ENCODE peak calls at places on chromosomes 4 and X, in eight cellular contexts. One of them, this sample, is unnamed.

GRCh38 chrX:65581661-65582339 is 47.2 kb upstream of the LAS1L start:
- DNase-seq in left ventricle myocardium inferior: peak; percentile 24
- DNase-seq in uterus: peak; percentile 70
- DNase-seq in GM23338: peak; percentile 82
- DNase-seq in small intestine: peak; percentile 46
- DNase-seq in CD8-positive, alpha-beta T cell: peak; percentile 48
- DNase-seq in CD4-positive, alpha-beta memory T cell: peak; percentile 66
- DNase-seq in neural progenitor cell: peak; percentile 72
- DNase-seq in this sample: peak; percentile 73

GRCh38 chrX:11180571-11180970 is 69.4 kb downstream of the HCCS start:
- DNase-seq in left ventricle myocardium inferior: no peak
- DNase-seq in uterus: no peak
- DNase-seq in GM23338: no peak
- DNase-seq in small intestine: peak; percentile 3
- DNase-seq in CD8-positive, alpha-beta T cell: no peak
- DNase-seq in CD4-positive, alpha-beta memory T cell: no peak
- DNase-seq in neural progenitor cell: no peak
- DNase-seq in this sample: no peak

GRCh38 chr4:174314770-174315169 is 31.1 kb downstream of the CEP44 start:
- DNase-seq in left ventricle myocardium inferior: no peak
- DNase-seq in uterus: no peak
- DNase-seq in GM23338: peak; percentile 27
- DNase-seq in small intestine: no peak
- DNase-seq in CD8-positive, alpha-beta T cell: no peak
- DNase-seq in CD4-positive, alpha-beta memory T cell: no peak
- DNase-seq in neural progenitor cell: no peak
- DNase-seq in this sample: no peak

GRCh38 chrX:107205770-107206696 is at the start of the genes DNAAF6 and NUP62CL:
- DNase-seq in left ventricle myocardium inferior: peak; percentile 36
- DNase-seq in uterus: peak; percentile 56
- DNase-seq in GM23338: peak; percentile 91
- DNase-seq in small intestine: peak; percentile 58
- DNase-seq in CD8-positive, alpha-beta T cell: peak; percentile 63
- DNase-seq in CD4-positive, alpha-beta memory T cell: peak; percentile 67
- DNase-seq in neural progenitor cell: peak; percentile 93
- DNase-seq in this sample: peak; percentile 65

GRCh38 chr4:118284169-118284568 is 68.6 kb downstream of the PRSS12 start:
- DNase-seq in left ventricle myocardium inferior: no peak
- DNase-seq in uterus: no peak
- DNase-seq in GM23338: no peak
- DNase-seq in small intestine: no peak
- DNase-seq in CD8-positive, alpha-beta T cell: no peak
- DNase-seq in CD4-positive, alpha-beta memory T cell: no peak
- DNase-seq in neural progenitor cell: no peak
- DNase-seq in this sample: no peak

GRCh38 chrX:111041018-111041462 is 55.0 kb upstream of the PAK3 start:
- DNase-seq in left ventricle myocardium inferior: no peak
- DNase-seq in uterus: no peak
- DNase-seq in GM23338: peak; percentile 5
- DNase-seq in small intestine: no peak
- DNase-seq in CD8-positive, alpha-beta T cell: peak; percentile 37
- DNase-seq in CD4-positive, alpha-beta memory T cell: peak; percentile 55
- DNase-seq in neural progenitor cell: peak; percentile 9
- DNase-seq in this sample: no peak

GRCh38 chrX:87392369-87392768 is 125.2 kb upstream of the KLHL4 start:
- DNase-seq in left ventricle myocardium inferior: no peak
- DNase-seq in uterus: no peak
- DNase-seq in GM23338: no peak
- DNase-seq in small intestine: no peak
- DNase-seq in CD8-positive, alpha-beta T cell: no peak
- DNase-seq in CD4-positive, alpha-beta memory T cell: no peak
- DNase-seq in neural progenitor cell: peak; percentile 36
- DNase-seq in this sample: no peak

GRCh38 chrX:43940811-43941210 is 32.4 kb downstream of the NDP start:
- DNase-seq in left ventricle myocardium inferior: no peak
- DNase-seq in uterus: no peak
- DNase-seq in GM23338: peak; percentile 20
- DNase-seq in small intestine: no peak
- DNase-seq in CD8-positive, alpha-beta T cell: no peak
- DNase-seq in CD4-positive, alpha-beta memory T cell: no peak
- DNase-seq in neural progenitor cell: no peak
- DNase-seq in this sample: no peak

GRCh38 chrX:47697171-47697570 is 38.2 kb upstream of the UXT start:
- DNase-seq in left ventricle myocardium inferior: no peak
- DNase-seq in uterus: no peak
- DNase-seq in GM23338: no peak
- DNase-seq in small intestine: peak; percentile 25
- DNase-seq in CD8-positive, alpha-beta T cell: no peak
- DNase-seq in CD4-positive, alpha-beta memory T cell: no peak
- DNase-seq in neural progenitor cell: no peak
- DNase-seq in this sample: no peak

GRCh38 chrX:20519826-20520225 is 253.1 kb upstream of the RPS6KA3 start:
- DNase-seq in left ventricle myocardium inferior: no peak
- DNase-seq in uterus: no peak
- DNase-seq in GM23338: no peak
- DNase-seq in small intestine: no peak
- DNase-seq in CD8-positive, alpha-beta T cell: no peak
- DNase-seq in CD4-positive, alpha-beta memory T cell: no peak
- DNase-seq in neural progenitor cell: no peak
- DNase-seq in this sample: no peak

GRCh38 chr4:141132689-141133145 is 552 bp downstream of the RNF150 start:
- DNase-seq in left ventricle myocardium inferior: peak; percentile 59
- DNase-seq in uterus: peak; percentile 54
- DNase-seq in GM23338: peak; percentile 52
- DNase-seq in small intestine: no peak
- DNase-seq in CD8-positive, alpha-beta T cell: no peak
- DNase-seq in CD4-positive, alpha-beta memory T cell: no peak
- DNase-seq in neural progenitor cell: peak; percentile 75
- DNase-seq in this sample: no peak

GRCh38 chr4:35541888-35542213 is 702.5 kb downstream of the ARAP2 start:
- DNase-seq in left ventricle myocardium inferior: no peak
- DNase-seq in uterus: no peak
- DNase-seq in GM23338: peak; percentile 33
- DNase-seq in small intestine: no peak
- DNase-seq in CD8-positive, alpha-beta T cell: no peak
- DNase-seq in CD4-positive, alpha-beta memory T cell: no peak
- DNase-seq in neural progenitor cell: peak; percentile 23
- DNase-seq in this sample: no peak

GRCh38 chr4:164293181-164293580 is 460.8 kb upstream of the SMIM31 start:
- DNase-seq in left ventricle myocardium inferior: no peak
- DNase-seq in uterus: no peak
- DNase-seq in GM23338: no peak
- DNase-seq in small intestine: no peak
- DNase-seq in CD8-positive, alpha-beta T cell: no peak
- DNase-seq in CD4-positive, alpha-beta memory T cell: no peak
- DNase-seq in neural progenitor cell: no peak
- DNase-seq in this sample: no peak

GRCh38 chr4:20044502-20044911 is 207.2 kb upstream of the SLIT2 start:
- DNase-seq in left ventricle myocardium inferior: no peak
- DNase-seq in uterus: no peak
- DNase-seq in GM23338: no peak
- DNase-seq in small intestine: no peak
- DNase-seq in CD8-positive, alpha-beta T cell: no peak
- DNase-seq in CD4-positive, alpha-beta memory T cell: no peak
- DNase-seq in neural progenitor cell: no peak
- DNase-seq in this sample: no peak

GRCh38 chr4:20043992-20044391 is 207.7 kb upstream of the SLIT2 start:
- DNase-seq in left ventricle myocardium inferior: no peak
- DNase-seq in uterus: no peak
- DNase-seq in GM23338: no peak
- DNase-seq in small intestine: no peak
- DNase-seq in CD8-positive, alpha-beta T cell: no peak
- DNase-seq in CD4-positive, alpha-beta memory T cell: no peak
- DNase-seq in neural progenitor cell: no peak
- DNase-seq in this sample: no peak

GRCh38 chr4:20044936-20045335 is 206.8 kb upstream of the SLIT2 start:
- DNase-seq in left ventricle myocardium inferior: no peak
- DNase-seq in uterus: no peak
- DNase-seq in GM23338: no peak
- DNase-seq in small intestine: no peak
- DNase-seq in CD8-positive, alpha-beta T cell: no peak
- DNase-seq in CD4-positive, alpha-beta memory T cell: no peak
- DNase-seq in neural progenitor cell: no peak
- DNase-seq in this sample: no peak

GRCh38 chr4:20041838-20042237 is 209.9 kb upstream of the SLIT2 start:
- DNase-seq in left ventricle myocardium inferior: no peak
- DNase-seq in uterus: no peak
- DNase-seq in GM23338: no peak
- DNase-seq in small intestine: no peak
- DNase-seq in CD8-positive, alpha-beta T cell: no peak
- DNase-seq in CD4-positive, alpha-beta memory T cell: no peak
- DNase-seq in neural progenitor cell: no peak
- DNase-seq in this sample: no peak

GRCh38 chr4:20042769-20043168 is 208.9 kb upstream of the SLIT2 start:
- DNase-seq in left ventricle myocardium inferior: no peak
- DNase-seq in uterus: no peak
- DNase-seq in GM23338: peak; percentile 54
- DNase-seq in small intestine: no peak
- DNase-seq in CD8-positive, alpha-beta T cell: no peak
- DNase-seq in CD4-positive, alpha-beta memory T cell: no peak
- DNase-seq in neural progenitor cell: no peak
- DNase-seq in this sample: no peak
- H3K4me3 ChIP-seq in left ventricle myocardium inferior: no peak overlapping the region
- H3K4me3 ChIP-seq in uterus: no peak overlapping the region
- H3K4me3 ChIP-seq in GM23338: no peak overlapping the region
- H3K4me3 ChIP-seq in small intestine: no peak overlapping the region
- H3K4me3 ChIP-seq in CD8-positive, alpha-beta T cell: no peak overlapping the region
- H3K4me3 ChIP-seq in CD4-positive, alpha-beta memory T cell: no peak overlapping the region
- H3K4me3 ChIP-seq in neural progenitor cell: no peak overlapping the region
- H3K4me3 ChIP-seq in this sample: no peak overlapping the region

GRCh38 chr4:30862176-30862575 is 142.0 kb downstream of the PCDH7 start:
- DNase-seq in left ventricle myocardium inferior: no peak
- DNase-seq in uterus: no peak
- DNase-seq in GM23338: no peak
- DNase-seq in small intestine: no peak
- DNase-seq in CD8-positive, alpha-beta T cell: no peak
- DNase-seq in CD4-positive, alpha-beta memory T cell: no peak
- DNase-seq in neural progenitor cell: no peak
- DNase-seq in this sample: no peak
- H3K27ac ChIP-seq in left ventricle myocardium inferior: no peak overlapping the region
- H3K27ac ChIP-seq in uterus: no peak overlapping the region
- H3K27ac ChIP-seq in GM23338: no peak overlapping the region
- H3K27ac ChIP-seq in small intestine: no peak overlapping the region
- H3K27ac ChIP-seq in CD8-positive, alpha-beta T cell: no peak overlapping the region
- H3K27ac ChIP-seq in CD4-positive, alpha-beta memory T cell: no peak overlapping the region
- H3K27ac ChIP-seq in neural progenitor cell: no peak overlapping the region
- H3K27ac ChIP-seq in this sample: no peak overlapping the region

GRCh38 chr4:88653371-88653946 is 44.2 kb downstream of the NAP1L5 start:
- DNase-seq in left ventricle myocardium inferior: no peak
- DNase-seq in uterus: no peak
- DNase-seq in GM23338: no peak
- DNase-seq in small intestine: no peak
- DNase-seq in CD8-positive, alpha-beta T cell: no peak
- DNase-seq in CD4-positive, alpha-beta memory T cell: no peak
- DNase-seq in neural progenitor cell: no peak
- DNase-seq in this sample: no peak

GRCh38 chr4:88659890-88660208 is 37.8 kb downstream of the NAP1L5 start:
- DNase-seq in left ventricle myocardium inferior: no peak
- DNase-seq in uterus: no peak
- DNase-seq in GM23338: no peak
- DNase-seq in small intestine: peak; percentile 29
- DNase-seq in CD8-positive, alpha-beta T cell: no peak
- DNase-seq in CD4-positive, alpha-beta memory T cell: no peak
- DNase-seq in neural progenitor cell: no peak
- DNase-seq in this sample: no peak

GRCh38 chr4:88660446-88661294 is 37.0 kb downstream of the NAP1L5 start:
- DNase-seq in left ventricle myocardium inferior: no peak
- DNase-seq in uterus: no peak
- DNase-seq in GM23338: no peak
- DNase-seq in small intestine: peak; percentile 68
- DNase-seq in CD8-positive, alpha-beta T cell: no peak
- DNase-seq in CD4-positive, alpha-beta memory T cell: no peak
- DNase-seq in neural progenitor cell: no peak
- DNase-seq in this sample: no peak

GRCh38 chr4:88659061-88659889 is 38.4 kb downstream of the NAP1L5 start:
- DNase-seq in left ventricle myocardium inferior: no peak
- DNase-seq in uterus: peak; percentile 54
- DNase-seq in GM23338: peak; percentile 81
- DNase-seq in small intestine: peak; percentile 64
- DNase-seq in CD8-positive, alpha-beta T cell: peak; percentile 40
- DNase-seq in CD4-positive, alpha-beta memory T cell: peak; percentile 38
- DNase-seq in neural progenitor cell: peak; percentile 71
- DNase-seq in this sample: peak; percentile 66

DNA sequence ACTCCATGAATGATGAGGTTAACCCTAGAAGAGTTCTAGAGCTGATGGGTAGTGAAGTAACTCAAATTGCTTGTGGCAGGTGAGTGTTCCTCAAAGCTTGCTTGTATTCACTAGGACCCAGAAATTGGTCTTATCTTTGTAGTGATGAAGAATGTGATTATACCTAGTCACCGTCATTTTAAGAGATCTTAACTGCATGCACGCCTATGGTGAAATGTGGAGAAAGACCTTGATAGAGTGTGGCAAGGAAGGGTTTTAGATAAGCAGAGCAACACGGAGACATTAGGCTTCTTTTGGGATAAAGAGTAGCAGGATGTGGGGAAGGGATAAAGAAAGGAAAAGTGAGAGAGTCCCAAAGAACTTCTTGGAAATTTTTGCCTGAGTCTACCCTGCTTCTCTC is 42.4 kb downstream of the NAP1L5 start:
- DNase-seq in left ventricle myocardium inferior: no peak
- DNase-seq in uterus: no peak
- DNase-seq in GM23338: no peak
- DNase-seq in small intestine: no peak
- DNase-seq in CD8-positive, alpha-beta T cell: no peak
- DNase-seq in CD4-positive, alpha-beta memory T cell: no peak
- DNase-seq in neural progenitor cell: no peak
- DNase-seq in this sample: no peak
- H3K36me3 ChIP-seq in left ventricle myocardium inferior: peaks cover 66% of the 10 kb centered on the region
- H3K36me3 ChIP-seq in uterus: no peaks in the 10 kb centered on the region
- H3K36me3 ChIP-seq in GM23338: no peaks in the 10 kb centered on the region
- H3K36me3 ChIP-seq in small intestine: peaks cover 6% of the 10 kb centered on the region
- H3K36me3 ChIP-seq in CD8-positive, alpha-beta T cell: peaks cover 3% of the 10 kb centered on the region
- H3K36me3 ChIP-seq in CD4-positive, alpha-beta memory T cell: peaks cover 25% of the 10 kb centered on the region
- H3K36me3 ChIP-seq in neural progenitor cell: no peaks in the 10 kb centered on the region
- H3K36me3 ChIP-seq in this sample: peaks cover 56% of the 10 kb centered on the region

DNA sequence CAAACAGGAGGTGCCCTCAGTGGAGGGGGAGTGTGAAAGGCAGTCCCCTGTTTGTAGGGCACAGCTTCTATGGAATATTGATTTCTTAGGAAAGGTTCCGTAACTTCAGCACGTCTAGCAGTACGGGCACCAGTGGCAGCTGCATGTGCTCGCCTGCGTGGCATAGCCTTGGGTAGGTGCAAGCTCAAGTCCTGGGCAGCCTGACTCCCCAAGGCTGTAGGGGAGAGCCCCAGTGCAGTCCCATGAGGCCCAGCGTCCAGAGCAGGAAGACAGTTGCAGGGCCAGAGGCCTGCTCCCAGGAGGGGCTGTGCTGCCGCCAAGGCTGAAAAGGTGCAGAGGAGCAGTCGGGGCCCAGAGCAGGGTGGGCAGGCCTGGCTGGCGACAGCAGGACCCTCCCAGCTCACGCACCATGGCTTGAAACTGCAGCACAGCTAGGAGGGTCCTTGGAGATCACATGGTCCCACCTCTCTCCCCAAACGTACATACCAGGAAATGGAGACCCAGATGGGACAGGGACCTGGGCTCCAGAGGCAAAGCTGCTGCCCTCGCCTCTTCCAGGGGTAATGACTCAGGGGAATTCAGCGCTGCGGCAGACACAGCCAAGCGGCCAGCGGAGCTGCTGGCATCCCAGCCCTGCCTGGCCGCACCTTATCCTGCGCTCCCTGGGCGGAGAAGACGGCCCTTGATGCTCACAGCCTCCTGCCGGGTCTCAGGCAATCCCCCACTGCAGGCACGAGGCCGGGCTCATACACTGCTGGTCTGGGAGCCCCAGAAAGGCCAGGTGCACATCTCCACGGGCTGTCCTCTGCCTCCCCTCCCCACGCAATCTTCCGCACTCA is 6.0 kb upstream of the DUSP9 start:
- DNase-seq in left ventricle myocardium inferior: no peak
- DNase-seq in uterus: no peak
- DNase-seq in GM23338: peak; percentile 33
- DNase-seq in small intestine: no peak
- DNase-seq in CD8-positive, alpha-beta T cell: no peak
- DNase-seq in CD4-positive, alpha-beta memory T cell: no peak
- DNase-seq in neural progenitor cell: peak; percentile 36
- DNase-seq in this sample: no peak
- H3K4me3 ChIP-seq in left ventricle myocardium inferior: no peak overlapping the region
- H3K4me3 ChIP-seq in uterus: no peak overlapping the region
- H3K4me3 ChIP-seq in GM23338: peak overlapping the region; percentile 47
- H3K4me3 ChIP-seq in small intestine: no peak overlapping the region
- H3K4me3 ChIP-seq in CD8-positive, alpha-beta T cell: no peak overlapping the region
- H3K4me3 ChIP-seq in CD4-positive, alpha-beta memory T cell: no peak overlapping the region
- H3K4me3 ChIP-seq in neural progenitor cell: no peak overlapping the region
- H3K4me3 ChIP-seq in this sample: no peak overlapping the region

This sample was measured in CD4-positive, CD25-positive, alpha-beta regulatory T cell.